ENCODE peak calls at places on chromosomes 6 and 20, in nine cellular contexts. One of them, this sample, is unnamed. For H3K4me1, the result is how much of the 10 kb centered on the place peaks cover.

GRCh38 chr6:41767112-41767946 is 12.4 kb downstream of the FRS3 start:
- DNase-seq in heart right ventricle: no peak
- DNase-seq in fibroblast of lung: peak
- DNase-seq in upper lobe of right lung: peak
- DNase-seq in uterus: peak
- DNase-seq in prostate gland: peak
- DNase-seq in tibial nerve: peak
- DNase-seq in ascending aorta: no peak
- DNase-seq in NT2/D1: no peak
- DNase-seq in this sample: no peak

GRCh38 chr6:21731411-21732031 is 138.0 kb downstream of the SOX4 start:
- DNase-seq in heart right ventricle: no peak
- DNase-seq in fibroblast of lung: peak
- DNase-seq in upper lobe of right lung: no peak
- DNase-seq in uterus: no peak
- DNase-seq in prostate gland: peak
- DNase-seq in tibial nerve: no peak
- DNase-seq in ascending aorta: no peak
- DNase-seq in NT2/D1: no peak
- DNase-seq in this sample: no peak

GRCh38 chr6:61886608-61887259 is 399.3 kb downstream of the KHDRBS2 start:
- DNase-seq in heart right ventricle: no peak
- DNase-seq in fibroblast of lung: no peak
- DNase-seq in upper lobe of right lung: no peak
- DNase-seq in uterus: no peak
- DNase-seq in prostate gland: no peak
- DNase-seq in tibial nerve: no peak
- DNase-seq in ascending aorta: no peak
- DNase-seq in NT2/D1: no peak
- DNase-seq in this sample: no peak

GRCh38 chr6:3808759-3809514 is 40.2 kb upstream of the FAM50B start:
- DNase-seq in heart right ventricle: peak
- DNase-seq in fibroblast of lung: peak
- DNase-seq in upper lobe of right lung: no peak
- DNase-seq in uterus: peak
- DNase-seq in prostate gland: no peak
- DNase-seq in tibial nerve: peak
- DNase-seq in ascending aorta: peak
- DNase-seq in NT2/D1: no peak
- DNase-seq in this sample: no peak

GRCh38 chr6:37641546-37641945 is 56.1 kb downstream of the MDGA1 start:
- DNase-seq in heart right ventricle: no peak
- DNase-seq in fibroblast of lung: no peak
- DNase-seq in upper lobe of right lung: no peak
- DNase-seq in uterus: no peak
- DNase-seq in prostate gland: no peak
- DNase-seq in tibial nerve: no peak
- DNase-seq in ascending aorta: no peak
- DNase-seq in NT2/D1: no peak
- DNase-seq in this sample: no peak

GRCh38 chr6:2900821-2901644 is 2.1 kb downstream of the SERPINB9 start:
- DNase-seq in heart right ventricle: no peak
- DNase-seq in fibroblast of lung: peak
- DNase-seq in upper lobe of right lung: no peak
- DNase-seq in uterus: peak
- DNase-seq in prostate gland: no peak
- DNase-seq in tibial nerve: no peak
- DNase-seq in ascending aorta: no peak
- DNase-seq in NT2/D1: no peak
- DNase-seq in this sample: no peak

GRCh38 chr20:3616250-3616649 is 46.9 kb downstream of the GFRA4 start:
- DNase-seq in heart right ventricle: peak
- DNase-seq in fibroblast of lung: peak
- DNase-seq in upper lobe of right lung: peak
- DNase-seq in uterus: no peak
- DNase-seq in prostate gland: peak
- DNase-seq in tibial nerve: no peak
- DNase-seq in ascending aorta: no peak
- DNase-seq in NT2/D1: no peak
- DNase-seq in this sample: no peak

GRCh38 chr6:157548635-157549467 is 167.9 kb downstream of the ZDHHC14 start:
- DNase-seq in heart right ventricle: no peak
- DNase-seq in fibroblast of lung: no peak
- DNase-seq in upper lobe of right lung: no peak
- DNase-seq in uterus: no peak
- DNase-seq in prostate gland: no peak
- DNase-seq in tibial nerve: no peak
- DNase-seq in ascending aorta: no peak
- DNase-seq in NT2/D1: no peak
- DNase-seq in this sample: no peak

GRCh38 chr6:36613200-36613995 is 19.2 kb downstream of the SRSF3 start:
- DNase-seq in heart right ventricle: no peak
- DNase-seq in fibroblast of lung: no peak
- DNase-seq in upper lobe of right lung: no peak
- DNase-seq in uterus: no peak
- DNase-seq in prostate gland: no peak
- DNase-seq in tibial nerve: no peak
- DNase-seq in ascending aorta: no peak
- DNase-seq in NT2/D1: no peak
- DNase-seq in this sample: peak

GRCh38 chr6:150492941-150493340 is 106.7 kb upstream of the PLEKHG1 start:
- DNase-seq in heart right ventricle: no peak
- DNase-seq in fibroblast of lung: no peak
- DNase-seq in upper lobe of right lung: no peak
- DNase-seq in uterus: no peak
- DNase-seq in prostate gland: no peak
- DNase-seq in tibial nerve: no peak
- DNase-seq in ascending aorta: no peak
- DNase-seq in NT2/D1: no peak
- DNase-seq in this sample: no peak

GRCh38 chr6:144613859-144614258 is 328.7 kb downstream of the UTRN start:
- DNase-seq in heart right ventricle: no peak
- DNase-seq in fibroblast of lung: no peak
- DNase-seq in upper lobe of right lung: no peak
- DNase-seq in uterus: no peak
- DNase-seq in prostate gland: no peak
- DNase-seq in tibial nerve: no peak
- DNase-seq in ascending aorta: no peak
- DNase-seq in NT2/D1: no peak
- DNase-seq in this sample: no peak

GRCh38 chr6:157529654-157530039 is 148.7 kb downstream of the ZDHHC14 start:
- DNase-seq in heart right ventricle: no peak
- DNase-seq in fibroblast of lung: no peak
- DNase-seq in upper lobe of right lung: no peak
- DNase-seq in uterus: no peak
- DNase-seq in prostate gland: no peak
- DNase-seq in tibial nerve: no peak
- DNase-seq in ascending aorta: no peak
- DNase-seq in NT2/D1: no peak
- DNase-seq in this sample: no peak

GRCh38 chr6:30747300-30747687 is 2.9 kb upstream of the IER3 start:
- DNase-seq in heart right ventricle: no peak
- DNase-seq in fibroblast of lung: no peak
- DNase-seq in upper lobe of right lung: no peak
- DNase-seq in uterus: no peak
- DNase-seq in prostate gland: no peak
- DNase-seq in tibial nerve: no peak
- DNase-seq in ascending aorta: no peak
- DNase-seq in NT2/D1: no peak
- DNase-seq in this sample: no peak

GRCh38 chr6:16199792-16200191 is 38.6 kb upstream of the GMPR start:
- DNase-seq in heart right ventricle: no peak
- DNase-seq in fibroblast of lung: no peak
- DNase-seq in upper lobe of right lung: no peak
- DNase-seq in uterus: no peak
- DNase-seq in prostate gland: no peak
- DNase-seq in tibial nerve: no peak
- DNase-seq in ascending aorta: no peak
- DNase-seq in NT2/D1: no peak
- DNase-seq in this sample: no peak

GRCh38 chr6:6788394-6789020 is 200.0 kb downstream of the LY86 start:
- DNase-seq in heart right ventricle: no peak
- DNase-seq in fibroblast of lung: no peak
- DNase-seq in upper lobe of right lung: no peak
- DNase-seq in uterus: no peak
- DNase-seq in prostate gland: no peak
- DNase-seq in tibial nerve: no peak
- DNase-seq in ascending aorta: no peak
- DNase-seq in NT2/D1: no peak
- DNase-seq in this sample: no peak

GRCh38 chr6:30216096-30216495 is 2.9 kb upstream of the TRIM26 start:
- DNase-seq in heart right ventricle: no peak
- DNase-seq in fibroblast of lung: no peak
- DNase-seq in upper lobe of right lung: no peak
- DNase-seq in uterus: no peak
- DNase-seq in prostate gland: no peak
- DNase-seq in tibial nerve: no peak
- DNase-seq in ascending aorta: no peak
- DNase-seq in NT2/D1: no peak
- DNase-seq in this sample: no peak

GRCh38 chr6:127477648-127478047 is 18.5 kb upstream of the KIAA0408 start:
- DNase-seq in heart right ventricle: no peak
- DNase-seq in fibroblast of lung: no peak
- DNase-seq in upper lobe of right lung: no peak
- DNase-seq in uterus: no peak
- DNase-seq in prostate gland: no peak
- DNase-seq in tibial nerve: no peak
- DNase-seq in ascending aorta: no peak
- DNase-seq in NT2/D1: no peak
- DNase-seq in this sample: no peak

GRCh38 chr6:89260310-89260709 is 43.2 kb upstream of the GABRR1 start:
- DNase-seq in heart right ventricle: no peak
- DNase-seq in fibroblast of lung: no peak
- DNase-seq in upper lobe of right lung: no peak
- DNase-seq in uterus: no peak
- DNase-seq in prostate gland: no peak
- DNase-seq in tibial nerve: no peak
- DNase-seq in ascending aorta: no peak
- DNase-seq in NT2/D1: no peak
- DNase-seq in this sample: no peak

GRCh38 chr6:136324981-136325380 is 35.3 kb upstream of the BCLAF1 start:
- DNase-seq in heart right ventricle: no peak
- DNase-seq in fibroblast of lung: no peak
- DNase-seq in upper lobe of right lung: no peak
- DNase-seq in uterus: no peak
- DNase-seq in prostate gland: no peak
- DNase-seq in tibial nerve: no peak
- DNase-seq in ascending aorta: no peak
- DNase-seq in NT2/D1: no peak
- DNase-seq in this sample: no peak

GRCh38 chr20:4091332-4092135 is 76.2 kb upstream of the RNF24 start:
- DNase-seq in heart right ventricle: peak
- DNase-seq in fibroblast of lung: peak
- DNase-seq in upper lobe of right lung: peak
- DNase-seq in uterus: peak
- DNase-seq in prostate gland: peak
- DNase-seq in tibial nerve: peak
- DNase-seq in ascending aorta: no peak
- DNase-seq in NT2/D1: peak
- DNase-seq in this sample: no peak

GRCh38 chr20:44650777-44651493 is 564 bp downstream of the ADA start:
- DNase-seq in heart right ventricle: peak
- DNase-seq in fibroblast of lung: no peak
- DNase-seq in upper lobe of right lung: no peak
- DNase-seq in uterus: no peak
- DNase-seq in prostate gland: no peak
- DNase-seq in tibial nerve: no peak
- DNase-seq in ascending aorta: no peak
- DNase-seq in NT2/D1: no peak
- DNase-seq in this sample: no peak
- H3K4me1 ChIP-seq in heart right ventricle: under half
- H3K4me1 ChIP-seq in fibroblast of lung: under half
- H3K4me1 ChIP-seq in upper lobe of right lung: under half
- H3K4me1 ChIP-seq in uterus: under half
- H3K4me1 ChIP-seq in prostate gland: under half
- H3K4me1 ChIP-seq in tibial nerve: under half
- H3K4me1 ChIP-seq in ascending aorta: under half
- H3K4me1 ChIP-seq in NT2/D1: under half
- H3K4me1 ChIP-seq in this sample: under half

DNA sequence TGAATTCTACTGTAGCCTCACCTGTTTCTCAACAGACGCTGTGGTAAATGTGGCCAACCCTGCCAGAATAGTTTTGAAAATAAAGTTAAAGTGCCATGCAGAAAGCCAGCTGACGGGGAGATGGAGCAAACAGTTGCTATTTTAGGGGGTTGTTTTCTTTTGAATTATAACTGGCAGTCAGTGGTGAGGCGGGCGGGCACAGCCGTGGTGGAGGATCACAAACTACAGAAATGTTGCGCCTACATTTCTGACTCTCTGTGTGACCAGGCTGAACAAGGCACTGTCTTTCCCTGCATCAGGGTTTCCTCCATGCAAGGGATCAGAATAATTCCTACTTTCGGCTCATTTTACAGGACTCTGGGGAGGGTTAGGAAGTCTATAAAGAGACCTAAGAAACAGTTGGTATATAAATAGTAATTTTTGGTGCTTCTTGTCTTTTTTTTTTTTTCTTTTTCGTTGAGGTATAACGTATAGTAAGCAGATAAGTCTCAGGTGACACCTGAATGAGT is 17.2 kb downstream of the CHMP4B start:
- DNase-seq in heart right ventricle: no peak
- DNase-seq in fibroblast of lung: no peak
- DNase-seq in upper lobe of right lung: no peak
- DNase-seq in uterus: no peak
- DNase-seq in prostate gland: no peak
- DNase-seq in tibial nerve: no peak
- DNase-seq in ascending aorta: no peak
- DNase-seq in NT2/D1: no peak
- DNase-seq in this sample: no peak
- H3K4me1 ChIP-seq in heart right ventricle: half or more
- H3K4me1 ChIP-seq in fibroblast of lung: under half
- H3K4me1 ChIP-seq in upper lobe of right lung: half or more
- H3K4me1 ChIP-seq in uterus: under half
- H3K4me1 ChIP-seq in prostate gland: under half
- H3K4me1 ChIP-seq in tibial nerve: half or more
- H3K4me1 ChIP-seq in ascending aorta: half or more
- H3K4me1 ChIP-seq in NT2/D1: under half
- H3K4me1 ChIP-seq in this sample: half or more

GRCh38 chr20:37880726-37881591 is 22.0 kb upstream of the VSTM2L start:
- DNase-seq in heart right ventricle: peak
- DNase-seq in fibroblast of lung: no peak
- DNase-seq in upper lobe of right lung: no peak
- DNase-seq in uterus: peak
- DNase-seq in prostate gland: no peak
- DNase-seq in tibial nerve: no peak
- DNase-seq in ascending aorta: no peak
- DNase-seq in NT2/D1: no peak
- DNase-seq in this sample: no peak
- H3K4me1 ChIP-seq in heart right ventricle: under half
- H3K4me1 ChIP-seq in fibroblast of lung: under half
- H3K4me1 ChIP-seq in upper lobe of right lung: under half
- H3K4me1 ChIP-seq in uterus: under half
- H3K4me1 ChIP-seq in prostate gland: under half
- H3K4me1 ChIP-seq in tibial nerve: under half
- H3K4me1 ChIP-seq in ascending aorta: under half
- H3K4me1 ChIP-seq in NT2/D1: under half
- H3K4me1 ChIP-seq in this sample: under half

DNA sequence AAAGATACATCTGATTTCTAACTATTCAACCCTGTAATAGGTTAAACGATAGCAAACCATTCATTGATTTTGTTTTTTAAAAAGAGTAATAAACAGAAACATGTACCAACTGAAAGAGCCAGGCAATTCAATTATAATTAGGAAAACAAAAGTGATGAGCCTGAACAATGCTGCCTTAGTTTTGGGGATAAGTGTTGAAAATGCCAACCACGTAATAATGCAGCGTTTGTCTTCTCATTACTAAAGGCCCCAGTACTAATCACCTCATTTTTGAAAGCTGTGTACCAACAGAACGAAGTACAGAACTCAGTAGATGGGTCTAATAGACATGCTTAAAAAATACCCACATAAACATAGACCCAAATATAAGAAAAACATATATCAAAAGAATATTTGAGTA is 663.6 kb upstream of the CHD6 start:
- DNase-seq in heart right ventricle: no peak
- DNase-seq in fibroblast of lung: no peak
- DNase-seq in upper lobe of right lung: no peak
- DNase-seq in uterus: no peak
- DNase-seq in prostate gland: no peak
- DNase-seq in tibial nerve: no peak
- DNase-seq in ascending aorta: no peak
- DNase-seq in NT2/D1: no peak
- DNase-seq in this sample: no peak
- H3K4me1 ChIP-seq in heart right ventricle: under half
- H3K4me1 ChIP-seq in fibroblast of lung: under half
- H3K4me1 ChIP-seq in upper lobe of right lung: under half
- H3K4me1 ChIP-seq in uterus: under half
- H3K4me1 ChIP-seq in prostate gland: under half
- H3K4me1 ChIP-seq in tibial nerve: under half
- H3K4me1 ChIP-seq in ascending aorta: under half
- H3K4me1 ChIP-seq in NT2/D1: under half
- H3K4me1 ChIP-seq in this sample: under half

This sample was measured in suprapubic skin.